ENCODE peak calls at places on chromosomes 4 and X, in seven cellular contexts. One of them, this sample, is unnamed.

GRCh38 chr4:133711817-133712216 is 489.8 kb downstream of the PABPC4L start:
- DNase-seq in esophagus squamous epithelium: no peak
- DNase-seq in fibroblast of lung: peak; percentile 80
- DNase-seq in K562: no peak
- DNase-seq in NB4: no peak
- DNase-seq in cardiac muscle cell: peak; percentile 80
- DNase-seq in lung: no peak
- DNase-seq in this sample: no peak

GRCh38 chrX:33969105-33969504 is 163.0 kb downstream of the FAM47A start:
- DNase-seq in lung: no peak
- DNase-seq in cardiac muscle cell: no peak
- DNase-seq in NB4: no peak
- DNase-seq in K562: no peak
- DNase-seq in esophagus squamous epithelium: no peak
- DNase-seq in fibroblast of lung: no peak
- DNase-seq in this sample: no peak

GRCh38 chr4:54539500-54540029 is 118.2 kb upstream of the KIT start:
- DNase-seq in fibroblast of lung: peak; percentile 39
- DNase-seq in NB4: no peak
- DNase-seq in esophagus squamous epithelium: no peak
- DNase-seq in K562: peak; percentile 20
- DNase-seq in cardiac muscle cell: peak; percentile 51
- DNase-seq in lung: peak; percentile 49
- DNase-seq in this sample: peak; percentile 56

GRCh38 chr4:3223346-3223745 is 25.6 kb upstream of the MSANTD1 start:
- DNase-seq in cardiac muscle cell: no peak
- DNase-seq in K562: no peak
- DNase-seq in NB4: no peak
- DNase-seq in fibroblast of lung: no peak
- DNase-seq in esophagus squamous epithelium: no peak
- DNase-seq in lung: no peak
- DNase-seq in this sample: no peak

GRCh38 chrX:35150642-35151239 is 208.1 kb downstream of the FAM47B start:
- DNase-seq in cardiac muscle cell: no peak
- DNase-seq in lung: no peak
- DNase-seq in fibroblast of lung: no peak
- DNase-seq in esophagus squamous epithelium: no peak
- DNase-seq in K562: no peak
- DNase-seq in NB4: no peak
- DNase-seq in this sample: no peak

GRCh38 chr4:89482248-89482647 is 174.6 kb upstream of the GPRIN3 start:
- DNase-seq in fibroblast of lung: peak; percentile 39
- DNase-seq in NB4: peak; percentile 37
- DNase-seq in cardiac muscle cell: peak; percentile 54
- DNase-seq in esophagus squamous epithelium: no peak
- DNase-seq in K562: peak; percentile 13
- DNase-seq in lung: no peak
- DNase-seq in this sample: peak; percentile 22

GRCh38 chr4:168589154-168589553 is 92.3 kb downstream of the PALLD start:
- DNase-seq in cardiac muscle cell: peak; percentile 57
- DNase-seq in K562: no peak
- DNase-seq in lung: no peak
- DNase-seq in esophagus squamous epithelium: no peak
- DNase-seq in fibroblast of lung: peak; percentile 89
- DNase-seq in NB4: no peak
- DNase-seq in this sample: peak; percentile 48

GRCh38 chrX:133414399-133415275 is 652 bp downstream of the GPC4 start:
- DNase-seq in fibroblast of lung: peak; percentile 28
- DNase-seq in esophagus squamous epithelium: no peak
- DNase-seq in K562: no peak
- DNase-seq in cardiac muscle cell: peak; percentile 9
- DNase-seq in NB4: no peak
- DNase-seq in lung: no peak
- DNase-seq in this sample: peak; percentile 4

GRCh38 chrX:74382613-74383012 is 38.7 kb upstream of the SLC16A2 start:
- DNase-seq in K562: peak; percentile 62
- DNase-seq in esophagus squamous epithelium: peak; percentile 1
- DNase-seq in fibroblast of lung: peak; percentile 74
- DNase-seq in cardiac muscle cell: peak; percentile 73
- DNase-seq in lung: peak; percentile 75
- DNase-seq in NB4: peak; percentile 75
- DNase-seq in this sample: peak; percentile 50

GRCh38 chr4:182955411-182955810 is 38.2 kb upstream of the DCTD start:
- DNase-seq in NB4: no peak
- DNase-seq in cardiac muscle cell: no peak
- DNase-seq in K562: no peak
- DNase-seq in esophagus squamous epithelium: no peak
- DNase-seq in fibroblast of lung: peak; percentile 35
- DNase-seq in lung: no peak
- DNase-seq in this sample: peak; percentile 17

GRCh38 chr4:188305690-188306089 is 166.4 kb downstream of the TRIML1 start:
- DNase-seq in fibroblast of lung: no peak
- DNase-seq in NB4: no peak
- DNase-seq in K562: no peak
- DNase-seq in cardiac muscle cell: no peak
- DNase-seq in esophagus squamous epithelium: no peak
- DNase-seq in lung: no peak
- DNase-seq in this sample: no peak

GRCh38 chr4:2093265-2093664 is 34.1 kb downstream of the NAT8L start:
- DNase-seq in cardiac muscle cell: no peak
- DNase-seq in K562: no peak
- DNase-seq in esophagus squamous epithelium: no peak
- DNase-seq in lung: peak; percentile 22
- DNase-seq in NB4: no peak
- DNase-seq in fibroblast of lung: no peak
- DNase-seq in this sample: no peak

GRCh38 chr4:176036585-176037205 is 28.9 kb upstream of the WDR17 start:
- DNase-seq in K562: no peak
- DNase-seq in esophagus squamous epithelium: no peak
- DNase-seq in NB4: no peak
- DNase-seq in cardiac muscle cell: no peak
- DNase-seq in lung: no peak
- DNase-seq in fibroblast of lung: no peak
- DNase-seq in this sample: no peak

GRCh38 chr4:84804126-84804525 is 162.4 kb downstream of the WDFY3 start:
- DNase-seq in cardiac muscle cell: peak; percentile 66
- DNase-seq in lung: no peak
- DNase-seq in NB4: no peak
- DNase-seq in fibroblast of lung: peak; percentile 59
- DNase-seq in esophagus squamous epithelium: no peak
- DNase-seq in K562: no peak
- DNase-seq in this sample: peak; percentile 39

GRCh38 chr4:17562157-17562556 is 14.8 kb upstream of the LAP3 start:
- DNase-seq in fibroblast of lung: no peak
- DNase-seq in lung: no peak
- DNase-seq in cardiac muscle cell: no peak
- DNase-seq in K562: peak; percentile 20
- DNase-seq in esophagus squamous epithelium: no peak
- DNase-seq in NB4: peak; percentile 49
- DNase-seq in this sample: no peak

GRCh38 chr4:133130171-133130570 is 18.9 kb upstream of the PCDH10 start:
- DNase-seq in lung: no peak
- DNase-seq in cardiac muscle cell: peak; percentile 61
- DNase-seq in NB4: no peak
- DNase-seq in fibroblast of lung: peak; percentile 89
- DNase-seq in esophagus squamous epithelium: no peak
- DNase-seq in K562: no peak
- DNase-seq in this sample: no peak

GRCh38 chrX:70042399-70043371 is 7.1 kb downstream of the AWAT2 start:
- DNase-seq in cardiac muscle cell: peak; percentile 47
- DNase-seq in fibroblast of lung: no peak
- DNase-seq in esophagus squamous epithelium: no peak
- DNase-seq in NB4: peak; percentile 12
- DNase-seq in lung: no peak
- DNase-seq in K562: peak; percentile 29
- DNase-seq in this sample: no peak

GRCh38 chr4:16579866-16580265 is 318.6 kb downstream of the LDB2 start:
- DNase-seq in esophagus squamous epithelium: no peak
- DNase-seq in lung: no peak
- DNase-seq in cardiac muscle cell: no peak
- DNase-seq in NB4: no peak
- DNase-seq in fibroblast of lung: peak; percentile 82
- DNase-seq in K562: no peak
- DNase-seq in this sample: peak; percentile 47

GRCh38 chr4:8917868-8918783 is 46.5 kb upstream of the HMX1 start:
- DNase-seq in lung: peak; percentile 62
- DNase-seq in NB4: peak; percentile 73
- DNase-seq in fibroblast of lung: peak; percentile 2
- DNase-seq in K562: peak; percentile 80
- DNase-seq in esophagus squamous epithelium: no peak
- DNase-seq in cardiac muscle cell: peak; percentile 45
- DNase-seq in this sample: peak; percentile 15

GRCh38 chrX:46554942-46555341 is 9.7 kb upstream of the ZNF674 start:
- DNase-seq in cardiac muscle cell: peak; percentile 57
- DNase-seq in esophagus squamous epithelium: no peak
- DNase-seq in fibroblast of lung: no peak
- DNase-seq in NB4: peak; percentile 31
- DNase-seq in K562: no peak
- DNase-seq in lung: no peak
- DNase-seq in this sample: peak; percentile 57

GRCh38 chr4:43680416-43680815 is 768.2 kb downstream of the KCTD8 start:
- DNase-seq in K562: no peak
- DNase-seq in lung: no peak
- DNase-seq in NB4: no peak
- DNase-seq in cardiac muscle cell: no peak
- DNase-seq in fibroblast of lung: no peak
- DNase-seq in esophagus squamous epithelium: no peak
- DNase-seq in this sample: no peak

GRCh38 chrX:101037231-101037630 is 14.7 kb downstream of the TRMT2B start:
- DNase-seq in esophagus squamous epithelium: no peak
- DNase-seq in fibroblast of lung: no peak
- DNase-seq in cardiac muscle cell: no peak
- DNase-seq in K562: no peak
- DNase-seq in NB4: no peak
- DNase-seq in lung: no peak
- DNase-seq in this sample: no peak
- TF ChIP-seq CTCF in esophagus squamous epithelium: no peak
- TF ChIP-seq CTCF in fibroblast of lung: no peak
- TF ChIP-seq CTCF in cardiac muscle cell: no peak
- TF ChIP-seq CTCF in K562: no peak
- TF ChIP-seq CTCF in NB4: no peak
- TF ChIP-seq CTCF in lung: no peak
- TF ChIP-seq CTCF in this sample: no peak

DNA sequence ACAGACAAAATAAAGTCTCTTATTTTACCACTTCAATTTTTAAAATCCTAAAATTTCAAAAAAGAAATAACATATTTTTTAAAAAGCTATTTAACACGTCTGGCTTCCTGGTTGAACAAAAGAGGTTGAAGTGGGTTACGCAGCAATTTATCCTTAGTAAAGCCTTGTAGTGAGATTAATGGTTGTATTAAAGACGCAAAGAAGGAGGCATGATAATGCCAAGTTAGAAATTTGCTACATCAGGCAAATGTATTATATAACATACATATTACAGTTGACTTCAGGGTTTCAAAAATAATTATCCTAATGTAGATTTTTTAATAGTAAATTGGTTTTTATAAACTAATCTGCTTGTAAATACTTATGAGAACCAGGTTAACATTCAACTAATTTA is 35.3 kb downstream of the ANKRD17 start:
- DNase-seq in NB4: no peak
- DNase-seq in K562: no peak
- DNase-seq in fibroblast of lung: no peak
- DNase-seq in esophagus squamous epithelium: no peak
- DNase-seq in cardiac muscle cell: no peak
- DNase-seq in lung: no peak
- DNase-seq in this sample: no peak
- H3K4me3 ChIP-seq in NB4: peak overlapping the region; percentile 97
- H3K4me3 ChIP-seq in K562: peak overlapping the region; percentile 56
- H3K4me3 ChIP-seq in fibroblast of lung: peak overlapping the region; percentile 73
- H3K4me3 ChIP-seq in esophagus squamous epithelium: peak overlapping the region; percentile 39
- H3K4me3 ChIP-seq in cardiac muscle cell: peak overlapping the region; percentile 32
- H3K4me3 ChIP-seq in lung: no peak overlapping the region
- H3K4me3 ChIP-seq in this sample: peak overlapping the region; percentile 44

DNA sequence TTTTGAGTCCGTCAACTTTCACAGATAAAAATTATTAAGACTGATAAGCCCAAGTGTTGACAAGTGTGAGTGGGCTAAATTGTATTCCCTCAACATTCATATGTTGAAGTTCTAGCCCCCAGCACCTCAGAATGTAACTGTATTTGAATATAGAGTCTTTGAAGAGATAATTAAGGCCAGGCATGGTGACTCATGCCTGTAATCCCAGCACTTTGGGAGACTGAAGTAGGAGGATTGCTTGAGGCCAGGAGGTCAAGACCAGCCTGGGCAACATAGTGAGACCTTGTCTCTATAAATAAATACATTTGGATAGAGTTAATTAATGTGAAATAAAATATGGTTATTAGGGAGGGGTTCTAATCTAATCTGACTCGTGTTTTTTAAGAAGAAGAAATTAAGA is 29.7 kb upstream of the SLC25A4 start:
- DNase-seq in NB4: no peak
- DNase-seq in cardiac muscle cell: peak; percentile 45
- DNase-seq in fibroblast of lung: no peak
- DNase-seq in esophagus squamous epithelium: no peak
- DNase-seq in K562: no peak
- DNase-seq in lung: no peak
- DNase-seq in this sample: no peak
- TF ChIP-seq CTCF in NB4: no peak
- TF ChIP-seq CTCF in cardiac muscle cell: no peak
- TF ChIP-seq CTCF in fibroblast of lung: no peak
- TF ChIP-seq CTCF in esophagus squamous epithelium: no peak
- TF ChIP-seq CTCF in K562: no peak
- TF ChIP-seq CTCF in lung: no peak
- TF ChIP-seq CTCF in this sample: no peak

DNA sequence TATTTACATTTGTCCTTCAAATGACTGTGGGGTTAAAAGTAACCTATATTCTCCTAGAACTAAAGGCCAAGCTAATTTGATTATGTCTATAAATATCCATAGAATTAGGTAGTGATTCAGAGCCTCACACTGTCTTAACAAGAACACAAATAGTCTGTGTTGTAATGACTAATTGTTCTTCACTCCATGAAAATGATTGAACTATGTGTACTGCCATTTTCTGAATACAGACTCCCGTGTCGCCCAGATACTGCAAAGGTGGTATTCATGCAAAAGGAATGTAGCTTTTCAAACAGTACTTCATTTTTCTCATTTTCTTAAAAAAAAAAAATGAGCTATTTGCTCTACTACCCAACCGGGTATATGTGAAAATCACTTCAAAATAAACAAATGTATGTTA is 11.3 kb upstream of the PHKA2 start:
- DNase-seq in lung: no peak
- DNase-seq in NB4: no peak
- DNase-seq in K562: no peak
- DNase-seq in esophagus squamous epithelium: no peak
- DNase-seq in fibroblast of lung: peak; percentile 83
- DNase-seq in cardiac muscle cell: peak; percentile 49
- DNase-seq in this sample: peak; percentile 63
- H3K4me3 ChIP-seq in lung: no peak overlapping the region
- H3K4me3 ChIP-seq in NB4: no peak overlapping the region
- H3K4me3 ChIP-seq in K562: no peak overlapping the region
- H3K4me3 ChIP-seq in esophagus squamous epithelium: no peak overlapping the region
- H3K4me3 ChIP-seq in fibroblast of lung: no peak overlapping the region
- H3K4me3 ChIP-seq in cardiac muscle cell: no peak overlapping the region
- H3K4me3 ChIP-seq in this sample: no peak overlapping the region

DNA sequence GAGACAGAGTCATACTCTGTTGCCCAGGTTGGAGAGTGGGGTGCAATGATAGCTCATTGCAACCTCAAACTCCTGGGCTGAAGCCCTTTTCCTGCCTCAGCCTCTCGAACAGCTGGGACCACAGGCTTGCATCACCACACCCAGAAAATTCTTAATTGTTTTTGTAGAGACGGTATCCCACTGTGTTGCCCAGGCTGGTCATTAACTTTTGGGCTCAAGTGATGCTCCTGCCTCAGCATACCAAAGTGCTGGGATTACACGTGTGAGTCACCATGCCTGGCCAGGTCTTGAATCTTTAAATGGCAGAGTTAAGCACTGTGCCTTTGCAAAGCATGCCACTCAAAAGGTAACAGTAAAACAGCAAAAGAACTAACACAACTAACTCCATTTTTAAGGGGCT is 28.6 kb upstream of the BBS12 start:
- DNase-seq in lung: no peak
- DNase-seq in NB4: no peak
- DNase-seq in K562: no peak
- DNase-seq in fibroblast of lung: peak; percentile 20
- DNase-seq in cardiac muscle cell: no peak
- DNase-seq in esophagus squamous epithelium: no peak
- DNase-seq in this sample: peak; percentile 24
- TF ChIP-seq CTCF in lung: no peak
- TF ChIP-seq CTCF in NB4: no peak
- TF ChIP-seq CTCF in K562: no peak
- TF ChIP-seq CTCF in fibroblast of lung: no peak
- TF ChIP-seq CTCF in cardiac muscle cell: no peak
- TF ChIP-seq CTCF in esophagus squamous epithelium: no peak
- TF ChIP-seq CTCF in this sample: no peak